ENCODE peak calls at places on chromosomes 5 and 9, in four cellular contexts. One of them, this sample, is unnamed.

GRCh38 chr5:138033275-138033808 is 463 bp upstream of the FAM13B start:
- DNase-seq in A172: peak
- DNase-seq in lung: no peak
- DNase-seq in GM23338: peak
- DNase-seq in this sample: peak

GRCh38 chr5:142441638-142442037 is 116.8 kb upstream of the SPRY4 start:
- DNase-seq in GM23338: no peak
- DNase-seq in lung: no peak
- DNase-seq in A172: no peak
- DNase-seq in this sample: no peak

GRCh38 chr5:82817897-82818676 is 259.1 kb downstream of the TMEM167A start:
- DNase-seq in GM23338: no peak
- DNase-seq in lung: no peak
- DNase-seq in A172: no peak
- DNase-seq in this sample: no peak

GRCh38 chr5:16992006-16992405 is 55.9 kb upstream of the MYO10 start:
- DNase-seq in GM23338: no peak
- DNase-seq in lung: no peak
- DNase-seq in A172: peak
- DNase-seq in this sample: no peak

GRCh38 chr5:138724470-138725146 is 28.6 kb upstream of the CTNNA1 start:
- DNase-seq in lung: peak
- DNase-seq in A172: no peak
- DNase-seq in GM23338: peak
- DNase-seq in this sample: no peak

GRCh38 chr5:167943353-167943752 is 348.1 kb upstream of the WWC1 start:
- DNase-seq in A172: no peak
- DNase-seq in GM23338: no peak
- DNase-seq in lung: no peak
- DNase-seq in this sample: no peak

GRCh38 chr9:84668204-84669007 is 1.1 kb upstream of the NTRK2 start:
- DNase-seq in A172: no peak
- DNase-seq in GM23338: peak
- DNase-seq in lung: peak
- DNase-seq in this sample: peak

GRCh38 chr5:3320317-3320865 is 275.2 kb upstream of the IRX1 start:
- DNase-seq in A172: peak
- DNase-seq in GM23338: no peak
- DNase-seq in lung: no peak
- DNase-seq in this sample: no peak

GRCh38 chr9:109171926-109172325 is 4.9 kb upstream of the FRRS1L start:
- DNase-seq in GM23338: no peak
- DNase-seq in lung: no peak
- DNase-seq in A172: peak
- DNase-seq in this sample: no peak

GRCh38 chr9:110891760-110892159 is 146.5 kb downstream of the LPAR1 start:
- DNase-seq in A172: no peak
- DNase-seq in GM23338: no peak
- DNase-seq in lung: no peak
- DNase-seq in this sample: peak

GRCh38 chr5:42507451-42508092 is 84.3 kb downstream of the GHR start:
- DNase-seq in GM23338: peak
- DNase-seq in A172: no peak
- DNase-seq in lung: no peak
- DNase-seq in this sample: no peak

This sample was measured in NCI-H82.